ENCODE peak calls at places on chromosomes 16 and 17, in seven cellular contexts. G is GM10248; P is activated gamma-delta T cell treated with Interleukin-2 at 50 U/mL for 16 hours; D is hippocampal formation; E is stimulated activated naive CD8-positive, alpha-beta T cell treated with anti-CD3 and anti-CD28 coated beads, Interleukin-15, Interleukin-2, amounts not matched to agents 100 U/mL and 50 U/mL, for 24 hours; Y is HCEC 1CT; Z is substantia nigra. R is an unnamed sample.

GRCh38 chr17:5819921-5820685 is 235.8 kb upstream of the NLRP1 start:
- DNase-seq in G (no peak), P (no peak), D (no peak), E (no peak), Y (no peak), Z (no peak), R (no peak)

GRCh38 chr16:78576941-78577340 is 477.5 kb downstream of the WWOX start:
- DNase-seq in G (no peak), P (no peak), D (no peak), E (no peak), Y (no peak), Z (no peak), R (no peak)

GRCh38 chr16:55569025-55569424 is 2.5 kb downstream of the CAPNS2 start:
- DNase-seq in G (no peak), P (no peak), D (no peak), E (no peak), Y (no peak), Z (no peak), R (no peak)

GRCh38 chr17:1179635-1180433 is at the start of gene ABR:
- DNase-seq in G (peak; percentile 80), P (peak; percentile 59), D (no peak), E (peak; percentile 63), Y (peak; percentile 32), Z (no peak), R (no peak)

GRCh38 chr16:29687755-29688154 is 8.8 kb downstream of the QPRT start:
- DNase-seq in G (no peak), P (no peak), D (no peak), E (no peak), Y (no peak), Z (no peak), R (no peak)

GRCh38 chr17:64950871-64951270 is 31.6 kb upstream of the LRRC37A3 start:
- DNase-seq in G (no peak), P (no peak), D (no peak), E (no peak), Y (no peak), Z (no peak), R (no peak)

GRCh38 chr16:66894948-66895696 is 14.8 kb downstream of the PDP2 start:
- DNase-seq in G (peak; percentile 78), P (peak; percentile 38), D (peak; percentile 57), E (peak; percentile 57), Y (peak; percentile 62), Z (peak; percentile 39), R (peak; percentile 81)

GRCh38 chr17:6079155-6079554 is 9.0 kb downstream of the WSCD1 start:
- DNase-seq in G (no peak), P (no peak), D (no peak), E (no peak), Y (no peak), Z (peak; percentile 35), R (no peak)

GRCh38 chr16:11174141-11174540 is 81.9 kb downstream of the SOCS1 start:
- DNase-seq in G (no peak), P (no peak), D (no peak), E (no peak), Y (no peak), Z (no peak), R (no peak)

GRCh38 chr16:54421220-54421619 is 134.6 kb upstream of the IRX3 start:
- DNase-seq in G (no peak), P (no peak), D (no peak), E (no peak), Y (no peak), Z (no peak), R (no peak)

GRCh38 chr17:50164697-50164988 is 1.2 kb upstream of the SGCA start:
- DNase-seq in G (no peak), P (no peak), D (no peak), E (no peak), Y (no peak), Z (no peak), R (no peak)

GRCh38 chr17:82851381-82851780 is 11.6 kb upstream of the ZNF750 start:
- DNase-seq in G (no peak), P (no peak), D (no peak), E (no peak), Y (no peak), Z (no peak), R (no peak)

GRCh38 chr17:77995146-77995852 is 36.8 kb downstream of the TNRC6C start:
- DNase-seq in G (no peak), P (no peak), D (no peak), E (peak; percentile 21), Y (no peak), Z (no peak), R (peak; percentile 40)

GRCh38 chr16:48535831-48536599 is 74.0 kb downstream of the N4BP1 start:
- DNase-seq in G (peak; percentile 79), P (no peak), D (no peak), E (peak; percentile 47), Y (no peak), Z (no peak), R (no peak)

GRCh38 chr17:73533801-73534574 is 110.3 kb downstream of the SDK2 start:
- DNase-seq in G (no peak), P (no peak), D (no peak), E (no peak), Y (no peak), Z (no peak), R (no peak)

GRCh38 chr16:4049031-4049430 is 67.2 kb downstream of the ADCY9 start:
- DNase-seq in G (no peak), P (no peak), D (no peak), E (no peak), Y (no peak), Z (no peak), R (no peak)

GRCh38 chr16:86894925-86895324 is 316.6 kb downstream of the FOXL1 start:
- DNase-seq in G (no peak), P (no peak), D (no peak), E (no peak), Y (no peak), Z (no peak), R (no peak)

GRCh38 chr16:31149894-31150890 is at the start of gene PRSS36:
- DNase-seq in G (no peak), P (no peak), D (no peak), E (no peak), Y (no peak), Z (no peak), R (no peak)

GRCh38 chr17:4514206-4514605 is 15.5 kb downstream of the SPNS2 start:
- DNase-seq in G (no peak), P (no peak), D (no peak), E (no peak), Y (no peak), Z (no peak), R (no peak)

GRCh38 chr17:69574257-69575197 is 160.0 kb downstream of the MAP2K6 start:
- DNase-seq in G (no peak), P (no peak), D (no peak), E (no peak), Y (peak; percentile 73), Z (no peak), R (no peak)

GRCh38 chr17:80879723-80880649 is 111.7 kb upstream of the CHMP6 start:
- DNase-seq in G (no peak), P (no peak), D (no peak), E (no peak), Y (no peak), Z (no peak), R (peak; percentile 9)

GRCh38 chr16:46895399-46896313 is 11.5 kb downstream of the GPT2 start:
- DNase-seq in G (no peak), P (no peak), D (no peak), E (no peak), Y (no peak), Z (no peak), R (no peak)

GRCh38 chr17:49388290-49388640 is 26.2 kb upstream of the ZNF652 start:
- DNase-seq in G (peak; percentile 48), P (peak; percentile 32), D (peak; percentile 11), E (no peak), Y (no peak), Z (no peak), R (no peak)

GRCh38 chr16:84593825-84594724 is 23.8 kb downstream of the COTL1 start:
- DNase-seq in G (peak; percentile 86), P (peak; percentile 79), D (peak; percentile 30), E (peak; percentile 77), Y (no peak), Z (no peak), R (no peak)

GRCh38 chr17:8598913-8599312 is 31.6 kb downstream of the MYH10 start:
- DNase-seq in G (no peak), P (no peak), D (no peak), E (no peak), Y (no peak), Z (no peak), R (no peak)